ENCODE peak calls at places on chromosomes 4 and X, in six cellular contexts. R is adipocyte, N is GM23248, S is lung, X is OCI-LY7, Z is BE2C. K is an unnamed sample.

GRCh38 chr4:100177126-100177525 is 13.1 kb downstream of the DDIT4L start:
- DNase-seq in R (no peak), N (no peak), S (no peak), X (no peak), Z (no peak), K (no peak)

GRCh38 chr4:54657556-54658313 is at the start of gene KIT:
- DNase-seq in R (peak; percentile 73), N (peak; percentile 65), S (no peak), X (no peak), Z (peak; percentile 56), K (peak; percentile 2)

GRCh38 chr4:58739275-58739674 is 1629.1 kb upstream of the IGFBP7 start:
- DNase-seq in R (no peak), N (no peak), S (no peak), X (no peak), Z (no peak), K (no peak)

GRCh38 chr4:2932561-2932950 is 30.6 kb downstream of the NOP14 start:
- DNase-seq in R (no peak), N (no peak), S (no peak), X (no peak), Z (no peak), K (no peak)

GRCh38 chr4:99723555-99724450 is 66.2 kb upstream of the C4orf54 start:
- DNase-seq in R (peak; percentile 72), N (peak; percentile 64), S (peak; percentile 31), X (no peak), Z (no peak), K (no peak)

GRCh38 chr4:23952258-23952657 is 62.4 kb upstream of the PPARGC1A start:
- DNase-seq in R (no peak), N (no peak), S (no peak), X (peak; percentile 31), Z (no peak), K (no peak)

GRCh38 chr4:80454040-80454439 is 118.5 kb downstream of the CFAP299 start:
- DNase-seq in R (no peak), N (peak; percentile 17), S (no peak), X (no peak), Z (no peak), K (no peak)

GRCh38 chr4:79682161-79682560 is 274.1 kb upstream of the GK2 start:
- DNase-seq in R (no peak), N (peak; percentile 2), S (no peak), X (no peak), Z (no peak), K (no peak)

GRCh38 chrX:15142084-15142715 is 127.7 kb downstream of the ASB9 start:
- DNase-seq in R (no peak), N (peak; percentile 2), S (no peak), X (no peak), Z (no peak), K (no peak)

GRCh38 chr4:9971711-9972110 is 49.6 kb downstream of the SLC2A9 start:
- DNase-seq in R (no peak), N (no peak), S (no peak), X (no peak), Z (no peak), K (no peak)

GRCh38 chrX:44344194-44344593 is 722 bp upstream of the EFHC2 start:
- DNase-seq in R (no peak), N (no peak), S (peak; percentile 35), X (no peak), Z (no peak), K (peak; percentile 72)

GRCh38 chrX:54509401-54509800 is 13.4 kb upstream of the FGD1 start:
- DNase-seq in R (peak; percentile 32), N (peak; percentile 12), S (no peak), X (no peak), Z (no peak), K (no peak)

GRCh38 chr4:59553739-59554126 is 1646.4 kb upstream of the ADGRL3 start:
- DNase-seq in R (peak; percentile 44), N (peak; percentile 3), S (no peak), X (no peak), Z (no peak), K (no peak)

GRCh38 chr4:167031534-167032156 is 202.6 kb downstream of the SPOCK3 start:
- DNase-seq in R (peak; percentile 33), N (no peak), S (no peak), X (no peak), Z (no peak), K (no peak)

GRCh38 chrX:38192007-38192625 is 28.6 kb downstream of the SRPX start:
- DNase-seq in R (peak; percentile 44), N (peak; percentile 46), S (no peak), X (peak; percentile 65), Z (peak; percentile 46), K (no peak)

GRCh38 chr4:139440971-139441370 is 12.9 kb upstream of the RAB33B start:
- DNase-seq in R (no peak), N (no peak), S (no peak), X (no peak), Z (no peak), K (no peak)

GRCh38 chr4:124144302-124144701 is 568.2 kb downstream of the ANKRD50 start:
- DNase-seq in R (no peak), N (peak; percentile 7), S (no peak), X (no peak), Z (no peak), K (no peak)

GRCh38 chrX:70030242-70030823 is 19.4 kb downstream of the AWAT2 start:
- DNase-seq in R (peak; percentile 67), N (peak; percentile 71), S (no peak), X (peak; percentile 53), Z (peak; percentile 41), K (no peak)

GRCh38 chr4:10092481-10093272 is 23.9 kb downstream of the WDR1 start:
- DNase-seq in R (peak; percentile 24), N (peak; percentile 34), S (no peak), X (no peak), Z (no peak), K (no peak)

GRCh38 chrX:16278927-16279326 is 111.6 kb downstream of the MAGEB17 start:
- DNase-seq in R (no peak), N (no peak), S (no peak), X (no peak), Z (peak; percentile 4), K (no peak)

GRCh38 chr4:99887837-99888236 is 6.4 kb downstream of the LAMTOR3 start:
- DNase-seq in R (peak; percentile 39), N (peak; percentile 61), S (no peak), X (no peak), Z (no peak), K (no peak)

GRCh38 chr4:73131281-73131680 is 61.8 kb upstream of the COX18 start:
- DNase-seq in R (no peak), N (no peak), S (no peak), X (no peak), Z (no peak), K (no peak)

GRCh38 chr4:14368391-14368790 is 633.9 kb upstream of the CPEB2 start:
- DNase-seq in R (no peak), N (no peak), S (no peak), X (no peak), Z (no peak), K (no peak)

GRCh38 chr4:153792007-153792892 is 3.4 kb upstream of the SFRP2 start:
- DNase-seq in R (peak; percentile 47), N (peak; percentile 81), S (peak; percentile 50), X (no peak), Z (peak; percentile 64), K (no peak)

GRCh38 chr4:13642163-13642562 is 14.6 kb upstream of the BOD1L1 start:
- DNase-seq in R (peak; percentile 23), N (peak; percentile 19), S (no peak), X (no peak), Z (no peak), K (no peak)

GRCh38 chr4:110211007-110211769 is 12.8 kb upstream of the ELOVL6 start:
- DNase-seq in R (peak; percentile 76), N (peak; percentile 72), S (no peak), X (peak; percentile 66), Z (peak; percentile 15), K (peak; percentile 51)

GRCh38 chr4:128600996-128601857 is 208.3 kb upstream of the JADE1 start:
- DNase-seq in R (peak; percentile 83), N (peak; percentile 92), S (peak; percentile 88), X (no peak), Z (peak; percentile 89), K (no peak)

GRCh38 chrX:23742174-23742692 is 843 bp downstream of the ACOT9 start:
- DNase-seq in R (peak; percentile 86), N (peak; percentile 83), S (peak; percentile 36), X (peak; percentile 37), Z (peak; percentile 60), K (no peak)

GRCh38 chr4:813900-814299 is 12.0 kb downstream of the CPLX1 start:
- DNase-seq in R (no peak), N (no peak), S (no peak), X (peak; percentile 27), Z (no peak), K (no peak)

DNA sequence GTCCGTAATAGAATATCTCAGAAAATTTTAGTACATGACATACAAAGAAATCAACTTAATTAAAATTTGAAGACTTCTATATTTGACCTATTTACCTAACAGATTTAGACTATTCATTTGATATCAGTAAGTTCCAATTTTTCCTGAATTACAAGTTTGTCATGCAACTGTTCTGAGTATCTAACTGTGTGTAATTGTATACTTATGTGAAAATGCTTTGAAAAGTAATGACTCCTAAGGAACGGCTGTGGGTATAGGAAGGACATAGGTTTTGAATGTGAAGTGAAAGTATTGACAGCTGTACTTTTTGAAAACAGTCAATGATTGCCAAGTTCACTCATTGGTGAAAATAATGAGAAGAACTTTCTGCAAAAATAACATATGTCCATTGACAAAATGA is 2.9 kb downstream of the GRIA2 start:
- DNase-seq in R (no peak), N (no peak), S (no peak), X (no peak), Z (no peak), K (no peak)
- H3K9me3 ChIP-seq in R (no peaks in the 10 kb centered on the region), N (no peaks in the 10 kb centered on the region), S (no peaks in the 10 kb centered on the region), X (no peaks in the 10 kb centered on the region), Z (no peaks in the 10 kb centered on the region), K (no peaks in the 10 kb centered on the region)

DNA sequence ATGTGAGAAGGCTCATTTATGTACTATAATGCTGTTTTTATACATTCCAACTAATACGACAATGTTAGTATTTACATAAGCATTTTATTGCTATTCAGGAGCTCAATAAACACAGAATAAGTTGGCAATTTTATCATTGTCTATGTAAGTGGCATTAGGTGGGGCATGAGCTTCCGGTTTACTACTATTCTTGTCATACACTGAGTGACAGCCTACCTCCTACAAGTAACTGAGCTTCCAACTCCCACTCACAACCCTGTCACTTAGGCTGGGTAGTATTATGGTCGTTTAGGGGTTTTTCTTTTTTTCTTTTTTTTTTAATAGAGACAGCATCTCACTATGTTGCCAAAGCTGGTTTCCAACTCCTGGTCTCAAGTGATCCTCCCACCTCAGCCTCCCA is 7.4 kb downstream of the PPID start:
- DNase-seq in R (no peak), N (no peak), S (no peak), X (no peak), Z (no peak), K (no peak)
- H3K4me3 ChIP-seq in R (no peak overlapping the region), N (no peak overlapping the region), S (no peak overlapping the region), X (no peak overlapping the region), Z (no peak overlapping the region), K (no peak overlapping the region)

GRCh38 chr4:119240568-119240967 is 28.1 kb downstream of the USP53 start:
- DNase-seq in R (no peak), N (no peak), S (no peak), X (no peak), Z (no peak), K (no peak)
- H3K4me1 ChIP-seq in R (peaks cover 29% of the 10 kb centered on the region), N (peaks cover 3% of the 10 kb centered on the region), S (peaks cover 5% of the 10 kb centered on the region), X (peaks cover 18% of the 10 kb centered on the region), Z (peaks cover 5% of the 10 kb centered on the region), K (no peaks in the 10 kb centered on the region)

GRCh38 chr4:68963389-68963788 is 11.8 kb upstream of the UGT2A3 start:
- DNase-seq in R (no peak), N (no peak), S (no peak), X (no peak), Z (no peak), K (no peak)

GRCh38 chr4:68960294-68961163 is 8.9 kb upstream of the UGT2A3 start:
- DNase-seq in R (no peak), N (no peak), S (no peak), X (no peak), Z (no peak), K (no peak)

GRCh38 chr4:68962868-68963267 is 11.3 kb upstream of the UGT2A3 start:
- DNase-seq in R (no peak), N (no peak), S (no peak), X (no peak), Z (no peak), K (no peak)
- H3K9me3 ChIP-seq in R (no peaks in the 10 kb centered on the region), N (no peaks in the 10 kb centered on the region), S (no peaks in the 10 kb centered on the region), X (no peaks in the 10 kb centered on the region), Z (no peaks in the 10 kb centered on the region), K (no peaks in the 10 kb centered on the region)